ENCODE peak calls at places on chromosomes 11 and 22, in five cellular contexts. U is iPS-NIHi11; Q is PC-9; S is naive thymus-derived CD8-positive, alpha-beta T cell; C is sciatic nerve. A is an unnamed sample.

GRCh38 chr11:43359432-43359818 is 705 bp downstream of the TTC17 start:
- DNase-seq in U (peak), Q (no peak), S (no peak), C (no peak), A (no peak)

GRCh38 chr22:36280379-36280778 is 27.4 kb downstream of the APOL1 start:
- DNase-seq in U (no peak), Q (no peak), S (no peak), C (peak), A (no peak)

GRCh38 chr11:12276356-12276755 is 101.0 kb upstream of the PARVA start:
- DNase-seq in U (no peak), Q (no peak), S (no peak), C (peak), A (no peak)

GRCh38 chr22:24427500-24428164 is at the start of gene ADORA2A:
- DNase-seq in U (no peak), Q (no peak), S (peak), C (no peak), A (peak)

GRCh38 chr11:70307176-70307575 is 36.7 kb downstream of the PPFIA1 start:
- DNase-seq in U (no peak), Q (no peak), S (no peak), C (no peak), A (no peak)

GRCh38 chr11:73957654-73958361 is 7.0 kb downstream of the DNAJB13 start:
- DNase-seq in U (no peak), Q (no peak), S (no peak), C (peak), A (no peak)

GRCh38 chr11:68508425-68508824 is 47.9 kb downstream of the PPP6R3 start:
- DNase-seq in U (no peak), Q (no peak), S (no peak), C (no peak), A (no peak)

GRCh38 chr11:29280452-29280851 is 736.4 kb downstream of the KCNA4 start:
- DNase-seq in U (no peak), Q (no peak), S (no peak), C (no peak), A (no peak)

GRCh38 chr11:17595526-17596309 is 48.7 kb downstream of the OTOG start:
- DNase-seq in U (no peak), Q (no peak), S (no peak), C (peak), A (no peak)

GRCh38 chr11:78420796-78421209 is 3.2 kb upstream of the GAB2 start:
- DNase-seq in U (no peak), Q (no peak), S (no peak), C (peak), A (no peak)

GRCh38 chr22:23071163-23072034 is 1.1 kb downstream of the GNAZ start:
- DNase-seq in U (no peak), Q (no peak), S (no peak), C (peak), A (no peak)

GRCh38 chr11:68989936-68990606 is 9.3 kb upstream of the MRGPRD start:
- DNase-seq in U (no peak), Q (no peak), S (no peak), C (peak), A (no peak)

GRCh38 chr11:3230636-3231549 is 1.3 kb downstream of the MRGPRE start:
- DNase-seq in U (no peak), Q (no peak), S (no peak), C (no peak), A (no peak)

GRCh38 chr11:36361472-36361871 is 65.4 kb downstream of the PRR5L start:
- DNase-seq in U (no peak), Q (no peak), S (no peak), C (no peak), A (no peak)

GRCh38 chr11:60318726-60319125 is 8.3 kb upstream of the MS4A6E start:
- DNase-seq in U (no peak), Q (no peak), S (no peak), C (no peak), A (no peak)

GRCh38 chr11:41982975-41983374 is 523.5 kb upstream of the LRRC4C start:
- DNase-seq in U (no peak), Q (no peak), S (no peak), C (no peak), A (no peak)

GRCh38 chr11:134560066-134560465 is 148.0 kb upstream of the B3GAT1 start:
- DNase-seq in U (no peak), Q (no peak), S (no peak), C (peak), A (no peak)

GRCh38 chr11:102237096-102237735 is 80.1 kb upstream of the BIRC3 start:
- DNase-seq in U (no peak), Q (no peak), S (no peak), C (no peak), A (no peak)

GRCh38 chr22:27668828-27669797 is 132.4 kb downstream of the MN1 start:
- DNase-seq in U (no peak), Q (peak), S (no peak), C (no peak), A (no peak)

GRCh38 chr11:2390871-2391662 is 9.5 kb upstream of the TSSC4 start:
- DNase-seq in U (peak), Q (peak), S (no peak), C (no peak), A (no peak)

GRCh38 chr11:117175781-117176180 is 2.8 kb upstream of the SIDT2 start:
- DNase-seq in U (no peak), Q (no peak), S (no peak), C (no peak), A (no peak)

GRCh38 chr11:1924646-1925372 is 5.3 kb downstream of the TNNT3 start:
- DNase-seq in U (peak), Q (no peak), S (no peak), C (no peak), A (no peak)

GRCh38 chr11:65121447-65121864 is 478 bp downstream of the FAU start:
- DNase-seq in U (no peak), Q (no peak), S (no peak), C (peak), A (no peak)

GRCh38 chr11:66851698-66852465 is 5.0 kb upstream of the LRFN4 start:
- DNase-seq in U (peak), Q (no peak), S (no peak), C (peak), A (no peak)

GRCh38 chr22:19679476-19680099 is 34.7 kb upstream of the SEPTIN5 start:
- DNase-seq in U (peak), Q (no peak), S (peak), C (peak), A (peak)

A was measured in T follicular helper cell.